ENCODE peak calls at places on chromosomes 11 and 22, in six cellular contexts. W is CD4-positive, CD25-positive, alpha-beta regulatory T cell; L is PC-9; X is islet precursor cell; F is NCI-H1436; O is lower lobe of right lung. Q is an unnamed sample.

GRCh38 chr22:28736296-28737155 is 5.1 kb downstream of the CHEK2 start:
- DNase-seq in F (peak), L (no peak), W (no peak), O (no peak), X (no peak), Q (no peak)

GRCh38 chr22:17114173-17114957 is 6.8 kb downstream of the TMEM121B start:
- DNase-seq in O (no peak), L (no peak), X (no peak), F (no peak), W (no peak), Q (no peak)

GRCh38 chr22:47918276-47918928 is 1156.0 kb downstream of the TBC1D22A start:
- DNase-seq in L (no peak), O (no peak), F (no peak), W (peak), X (no peak), Q (peak)

GRCh38 chr11:38593649-38594048 is 1995.6 kb upstream of the RAG2 start:
- DNase-seq in L (no peak), O (no peak), W (no peak), F (no peak), X (no peak), Q (no peak)

GRCh38 chr22:44272330-44272729 is 40.4 kb downstream of the SHISAL1 start:
- DNase-seq in F (no peak), W (no peak), L (no peak), O (no peak), X (no peak), Q (no peak)

GRCh38 chr11:114061053-114062049 is 1.8 kb downstream of the ZBTB16 start:
- DNase-seq in L (no peak), X (peak), F (no peak), W (no peak), O (peak), Q (no peak)

GRCh38 chr11:34052608-34053160 is 1.2 kb downstream of the CAPRIN1 start:
- DNase-seq in F (no peak), L (no peak), O (peak), W (peak), X (no peak), Q (peak)

GRCh38 chr22:27580311-27580897 is 221.2 kb downstream of the MN1 start:
- DNase-seq in O (no peak), F (no peak), W (no peak), L (no peak), X (no peak), Q (no peak)

GRCh38 chr22:19446603-19447387 is 716 bp downstream of the C22orf39 start:
- DNase-seq in F (no peak), X (no peak), O (no peak), L (no peak), W (no peak), Q (no peak)

GRCh38 chr11:844693-845644 is 2.3 kb downstream of the TSPAN4 start:
- DNase-seq in L (no peak), X (peak), W (no peak), F (no peak), O (peak), Q (no peak)

GRCh38 chr22:39316440-39317083 is 2.9 kb downstream of the RPL3 start:
- DNase-seq in L (peak), F (peak), O (peak), X (peak), W (peak), Q (peak)

GRCh38 chr11:86676533-86677154 is 4.2 kb upstream of the ME3 start:
- DNase-seq in L (no peak), W (no peak), O (no peak), F (peak), X (peak), Q (no peak)

GRCh38 chr22:47613606-47614350 is 851.3 kb downstream of the TBC1D22A start:
- DNase-seq in W (no peak), F (no peak), O (peak), X (no peak), L (no peak), Q (no peak)

GRCh38 chr11:2533642-2534115 is 88.9 kb downstream of the KCNQ1 start:
- DNase-seq in W (no peak), X (peak), F (no peak), O (peak), L (peak), Q (peak)

GRCh38 chr11:122724520-122724919 is 69.0 kb downstream of the UBASH3B start:
- DNase-seq in O (no peak), L (no peak), X (peak), W (no peak), F (no peak), Q (no peak)

GRCh38 chr11:126712017-126712625 is 288.4 kb downstream of the KIRREL3 start:
- DNase-seq in W (no peak), L (no peak), X (no peak), F (no peak), O (no peak), Q (no peak)

GRCh38 chr22:39344046-39344390 is 5.8 kb upstream of the SYNGR1 start:
- DNase-seq in O (no peak), W (no peak), F (no peak), L (peak), X (no peak), Q (no peak)

GRCh38 chr11:43579171-43579918 is 101.2 kb upstream of the HSD17B12 start:
- DNase-seq in X (peak), L (no peak), W (peak), F (no peak), O (no peak), Q (no peak)

GRCh38 chr11:102117472-102118113 is 7.3 kb downstream of the YAP1 start:
- DNase-seq in W (no peak), O (no peak), F (no peak), L (no peak), X (no peak), Q (no peak)

GRCh38 chr11:102453286-102453797 is 777 bp upstream of the TMEM123 start:
- DNase-seq in L (peak), F (no peak), X (no peak), W (peak), O (no peak), Q (no peak)

GRCh38 chr11:113888848-113889247 is 13.5 kb upstream of the USP28 start:
- DNase-seq in L (no peak), F (no peak), W (no peak), X (no peak), O (no peak), Q (no peak)

GRCh38 chr11:64762277-64762915 is 2.6 kb upstream of the PYGM start:
- DNase-seq in F (no peak), L (no peak), X (peak), W (no peak), O (no peak), Q (peak)

GRCh38 chr22:28016781-28017557 is 97.9 kb upstream of the PITPNB start:
- DNase-seq in F (no peak), L (no peak), W (no peak), O (peak), X (no peak), Q (no peak)

Q was measured in immature natural killer cell.